ENCODE peak calls at places on chromosomes 5 and 9, in eight cellular contexts. J, Y, X, I, B, N, M and S are unnamed samples.

GRCh38 chr9:14209399-14209990 is 104.4 kb downstream of the NFIB start:
- DNase-seq in J (no peak), Y (no peak), X (no peak), I (no peak), B (no peak), N (no peak), M (no peak), S (no peak)

GRCh38 chr9:78026416-78026815 is 5.2 kb downstream of the GNAQ start:
- DNase-seq in J (no peak), Y (no peak), X (no peak), I (no peak), B (no peak), N (no peak), M (no peak), S (peak; percentile 77)

GRCh38 chr9:99445377-99445891 is 223.4 kb downstream of the SEC61B start:
- DNase-seq in J (peak; percentile 96), Y (no peak), X (no peak), I (no peak), B (peak; percentile 83), N (no peak), M (no peak), S (peak; percentile 97)

GRCh38 chr9:120366646-120367019 is 213.3 kb downstream of the CDK5RAP2 start:
- DNase-seq in J (peak; percentile 90), Y (peak; percentile 26), X (no peak), I (no peak), B (peak; percentile 95), N (peak; percentile 7), M (no peak), S (peak; percentile 88)

GRCh38 chr5:2272755-2273154 is 390.0 kb upstream of the IRX4 start:
- DNase-seq in J (no peak), Y (no peak), X (no peak), I (no peak), B (no peak), N (no peak), M (no peak), S (no peak)

GRCh38 chr5:112691758-112692157 is 45.9 kb upstream of the APC start:
- DNase-seq in J (no peak), Y (no peak), X (no peak), I (peak; percentile 56), B (peak; percentile 71), N (peak; percentile 59), M (no peak), S (peak; percentile 60)

GRCh38 chr5:56012281-56012963 is 17.7 kb upstream of the IL6ST start:
- DNase-seq in J (peak; percentile 74), Y (no peak), X (no peak), I (no peak), B (peak; percentile 74), N (no peak), M (no peak), S (peak; percentile 85)

GRCh38 chr5:44770936-44771717 is 37.6 kb upstream of the MRPS30 start:
- DNase-seq in J (no peak), Y (no peak), X (no peak), I (no peak), B (no peak), N (no peak), M (no peak), S (peak; percentile 71)

GRCh38 chr5:20368581-20368980 is 380.6 kb upstream of the CDH18 start:
- DNase-seq in J (no peak), Y (no peak), X (no peak), I (no peak), B (no peak), N (no peak), M (no peak), S (no peak)

GRCh38 chr9:130387905-130388304 is 56.9 kb upstream of the ASS1 start:
- DNase-seq in J (no peak), Y (no peak), X (no peak), I (peak; percentile 34), B (no peak), N (no peak), M (no peak), S (no peak)

GRCh38 chr9:123469231-123469630 is 113.2 kb downstream of the CRB2 start:
- DNase-seq in J (no peak), Y (no peak), X (no peak), I (no peak), B (no peak), N (no peak), M (no peak), S (no peak)

GRCh38 chr9:71001780-71002386 is 119.5 kb downstream of the TRPM3 start:
- DNase-seq in J (peak; percentile 6), Y (peak; percentile 23), X (no peak), I (peak; percentile 57), B (peak; percentile 58), N (peak; percentile 63), M (peak; percentile 29), S (peak; percentile 45)

GRCh38 chr5:52469420-52469819 is 318.3 kb upstream of the ITGA1 start:
- DNase-seq in J (no peak), Y (no peak), X (no peak), I (no peak), B (no peak), N (no peak), M (no peak), S (no peak)

GRCh38 chr5:169795311-169795710 is 158.2 kb downstream of the DOCK2 start:
- DNase-seq in J (peak; percentile 32), Y (no peak), X (no peak), I (no peak), B (no peak), N (peak; percentile 47), M (no peak), S (no peak)

GRCh38 chr9:133160742-133161541 is 2.8 kb downstream of the GBGT1 start:
- DNase-seq in J (peak; percentile 68), Y (peak; percentile 68), X (peak; percentile 84), I (peak; percentile 54), B (peak; percentile 85), N (peak; percentile 48), M (no peak), S (peak; percentile 86)

GRCh38 chr9:109134167-109134578 is 14.4 kb upstream of the TMEM245 start:
- DNase-seq in J (no peak), Y (no peak), X (no peak), I (no peak), B (no peak), N (no peak), M (no peak), S (no peak)

GRCh38 chr9:72352911-72353388 is 12.1 kb downstream of the ZFAND5 start:
- DNase-seq in J (no peak), Y (no peak), X (no peak), I (no peak), B (peak; percentile 48), N (no peak), M (no peak), S (no peak)

GRCh38 chr9:121399126-121399882 is 29.3 kb upstream of the STOM start:
- DNase-seq in J (peak; percentile 15), Y (no peak), X (no peak), I (peak; percentile 80), B (no peak), N (no peak), M (no peak), S (no peak)

GRCh38 chr9:90340421-90340820 is 302.2 kb downstream of the DIRAS2 start:
- DNase-seq in J (no peak), Y (no peak), X (no peak), I (no peak), B (peak; percentile 86), N (no peak), M (no peak), S (peak; percentile 63)

GRCh38 chr5:9046756-9047481 is 499.0 kb downstream of the SEMA5A start:
- DNase-seq in J (peak; percentile 93), Y (no peak), X (no peak), I (no peak), B (peak; percentile 89), N (no peak), M (no peak), S (peak; percentile 97)

DNA sequence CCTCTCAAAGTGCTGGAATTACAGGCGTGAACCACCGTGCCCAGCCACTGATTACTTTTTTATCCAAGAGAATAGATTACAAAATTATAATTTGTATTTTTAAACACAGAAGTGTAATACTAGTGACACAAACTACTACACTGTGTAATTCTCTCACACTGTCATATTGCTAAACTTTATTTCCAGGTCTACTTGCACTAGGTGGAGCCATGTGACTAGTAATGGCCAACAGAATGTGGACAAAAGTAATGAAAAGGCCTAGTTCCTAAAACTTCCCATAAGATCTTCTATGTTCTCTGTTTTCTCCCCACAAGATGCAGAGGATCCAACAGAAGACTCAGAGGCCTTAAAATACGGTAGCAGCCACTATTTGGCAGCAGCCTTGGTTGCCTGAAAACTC is 27.3 kb downstream of the NADK2 start:
- DNase-seq in J (no peak), Y (no peak), X (no peak), I (no peak), B (no peak), N (no peak), M (no peak), S (peak; percentile 8)
- TF ChIP-seq CTCF in J (no peak), Y (no peak), X (peak; percentile 14), I (no peak), B (no peak), N (no peak), M (no peak), S (no peak)

DNA sequence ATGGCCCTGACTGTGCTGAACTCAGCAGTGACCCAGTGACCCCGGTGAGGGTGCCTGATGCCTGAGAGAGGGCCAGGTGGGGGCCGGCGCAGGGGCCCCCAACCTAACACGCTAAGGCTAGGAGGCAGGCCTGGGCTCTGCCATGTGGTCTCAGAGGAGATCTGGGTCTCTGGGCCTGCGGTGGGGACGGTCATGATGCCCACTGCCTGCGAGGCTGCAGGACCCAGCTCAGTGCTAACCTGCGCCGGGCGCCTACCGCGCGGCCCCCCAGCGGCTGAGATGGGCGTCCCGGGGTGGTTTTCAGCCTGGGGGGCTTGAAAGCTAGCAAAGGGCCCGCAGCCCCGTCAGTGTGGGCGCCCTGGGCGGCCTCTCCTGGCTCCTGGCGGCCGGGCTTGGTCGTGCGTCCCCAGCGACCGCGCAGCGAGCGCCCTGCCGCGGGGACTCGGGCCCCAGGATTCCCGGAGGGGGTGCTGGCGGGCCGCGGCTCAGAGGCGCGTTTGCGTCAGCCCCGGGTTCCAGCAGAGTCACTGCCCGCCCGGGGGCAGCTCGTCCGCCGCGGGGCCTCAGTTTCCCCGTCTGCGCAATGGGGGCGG is 2.5 kb downstream of the EGFL7 start:
- DNase-seq in J (no peak), Y (no peak), X (no peak), I (peak; percentile 46), B (no peak), N (no peak), M (peak; percentile 62), S (no peak)
- TF ChIP-seq CTCF in J (peak; percentile 40), Y (no peak), X (peak; percentile 9), I (peak; percentile 36), B (peak; percentile 3), N (peak; percentile 19), M (peak; percentile 25), S (no peak)

DNA sequence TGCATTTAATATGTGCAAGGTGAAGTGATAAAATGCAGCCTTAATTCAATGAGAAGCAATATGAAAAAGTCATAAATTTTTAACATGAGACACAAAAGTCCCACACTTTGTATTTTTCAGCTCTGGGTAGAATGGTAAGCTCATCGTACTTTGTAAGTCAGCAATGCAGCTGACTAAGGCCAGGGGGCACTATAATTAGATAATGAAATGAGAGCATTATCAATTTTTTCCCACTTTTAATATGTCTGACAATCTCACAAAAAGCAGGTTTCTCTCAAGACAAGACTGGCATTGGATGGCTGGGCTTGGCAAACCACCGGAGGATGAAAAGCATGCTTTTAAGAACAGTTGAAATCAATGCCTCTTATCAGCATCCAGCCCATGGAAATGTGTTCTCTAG is 162.8 kb downstream of the FAM174A start:
- DNase-seq in J (no peak), Y (no peak), X (no peak), I (no peak), B (no peak), N (no peak), M (no peak), S (no peak)
- TF ChIP-seq CTCF in J (peak; percentile 20), Y (no peak), X (peak; percentile 24), I (peak; percentile 12), B (peak; percentile 36), N (peak; percentile 10), M (peak; percentile 34), S (peak; percentile 12)

GRCh38 chr5:144352318-144352717 is 181.6 kb downstream of the KCTD16 start:
- DNase-seq in J (no peak), Y (no peak), X (no peak), I (no peak), B (no peak), N (no peak), M (no peak), S (no peak)
- TF ChIP-seq CTCF in J (no peak), Y (no peak), X (no peak), I (no peak), B (no peak), N (no peak), M (no peak), S (no peak)